ENCODE peak calls at places on chromosomes 2 and 18, in four cellular contexts. Y is endothelial cell of umbilical vein, D is K562, W is GM12878. U is an unnamed sample.

GRCh38 chr2:38716185-38716584 is 35.0 kb downstream of the SRSF7 start:
- DNase-seq in Y (no peak), D (no peak), W (no peak), U (peak)

GRCh38 chr2:128408349-128409305 is 90.0 kb upstream of the HS6ST1 start:
- DNase-seq in Y (peak), D (no peak), W (no peak), U (peak)

GRCh38 chr2:36438454-36438977 is 82.9 kb downstream of the CRIM1 start:
- DNase-seq in Y (peak), D (no peak), W (no peak), U (peak)

GRCh38 chr2:183244300-183244849 is 120.1 kb downstream of the NUP35 start:
- DNase-seq in Y (no peak), D (no peak), W (no peak), U (no peak)

GRCh38 chr2:118310016-118310877 is 222.0 kb downstream of the INSIG2 start:
- DNase-seq in Y (peak), D (peak), W (no peak), U (peak)

GRCh38 chr2:27901219-27901618 is 10.7 kb downstream of the BABAM2 start:
- DNase-seq in Y (no peak), D (no peak), W (no peak), U (peak)

GRCh38 chr18:75728621-75729020 is 301.1 kb upstream of the SMIM21 start:
- DNase-seq in Y (no peak), D (no peak), W (no peak), U (no peak)

GRCh38 chr2:238294393-238295143 is 6.2 kb upstream of the PER2 start:
- DNase-seq in Y (no peak), D (no peak), W (no peak), U (no peak)

GRCh38 chr2:168396131-168396530 is 59.9 kb upstream of the CERS6 start:
- DNase-seq in Y (no peak), D (no peak), W (no peak), U (peak)

GRCh38 chr2:215899111-215900074 is 114.0 kb downstream of the MREG start:
- DNase-seq in Y (no peak), D (no peak), W (no peak), U (peak)
- H3K9ac ChIP-seq in Y (no peak), D (no peak), W (no peak), U (no peak)

GRCh38 chr2:144834954-144835633 is 315.2 kb upstream of the ZEB2 start:
- DNase-seq in Y (peak), D (no peak), W (no peak), U (peak)
- H3K4me2 ChIP-seq in Y (peak), D (peak), W (no peak), U (peak)

DNA sequence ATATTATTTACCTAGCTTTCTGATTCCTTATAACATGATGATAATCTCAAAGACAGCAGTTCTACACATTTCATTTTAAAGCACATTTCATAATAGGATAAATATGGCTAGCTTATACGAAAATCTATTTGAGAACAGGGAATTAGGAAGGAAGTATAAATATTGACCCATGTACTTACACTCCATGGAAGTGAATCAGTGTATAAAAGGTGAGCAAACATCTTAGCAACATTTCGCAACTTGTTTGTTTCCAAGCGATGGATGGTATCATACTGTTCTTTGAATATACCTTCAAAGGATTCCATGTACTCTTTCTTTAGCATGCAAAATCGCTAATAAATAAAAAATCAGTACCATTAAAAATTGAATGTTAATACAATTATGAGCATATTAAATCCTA is 53.1 kb downstream of the CWC22 start:
- DNase-seq in Y (no peak), D (no peak), W (no peak), U (no peak)
- TF ChIP-seq FOS in Y (no peak), D (no peak), W (no peak), U (no peak)

GRCh38 chr18:46222093-46222492 is 117.9 kb downstream of the HAUS1 start:
- DNase-seq in Y (no peak), D (no peak), W (no peak), U (no peak)

GRCh38 chr18:46222710-46223360 is 118.7 kb downstream of the HAUS1 start:
- DNase-seq in Y (no peak), D (no peak), W (no peak), U (no peak)

GRCh38 chr18:46224181-46224775 is 120.1 kb downstream of the HAUS1 start:
- DNase-seq in Y (peak), D (no peak), W (no peak), U (no peak)

GRCh38 chr18:46226461-46226860 is 122.3 kb downstream of the HAUS1 start:
- DNase-seq in Y (no peak), D (no peak), W (no peak), U (peak)
- H3K9ac ChIP-seq in Y (no peak), D (no peak), W (no peak), U (no peak)

DNA sequence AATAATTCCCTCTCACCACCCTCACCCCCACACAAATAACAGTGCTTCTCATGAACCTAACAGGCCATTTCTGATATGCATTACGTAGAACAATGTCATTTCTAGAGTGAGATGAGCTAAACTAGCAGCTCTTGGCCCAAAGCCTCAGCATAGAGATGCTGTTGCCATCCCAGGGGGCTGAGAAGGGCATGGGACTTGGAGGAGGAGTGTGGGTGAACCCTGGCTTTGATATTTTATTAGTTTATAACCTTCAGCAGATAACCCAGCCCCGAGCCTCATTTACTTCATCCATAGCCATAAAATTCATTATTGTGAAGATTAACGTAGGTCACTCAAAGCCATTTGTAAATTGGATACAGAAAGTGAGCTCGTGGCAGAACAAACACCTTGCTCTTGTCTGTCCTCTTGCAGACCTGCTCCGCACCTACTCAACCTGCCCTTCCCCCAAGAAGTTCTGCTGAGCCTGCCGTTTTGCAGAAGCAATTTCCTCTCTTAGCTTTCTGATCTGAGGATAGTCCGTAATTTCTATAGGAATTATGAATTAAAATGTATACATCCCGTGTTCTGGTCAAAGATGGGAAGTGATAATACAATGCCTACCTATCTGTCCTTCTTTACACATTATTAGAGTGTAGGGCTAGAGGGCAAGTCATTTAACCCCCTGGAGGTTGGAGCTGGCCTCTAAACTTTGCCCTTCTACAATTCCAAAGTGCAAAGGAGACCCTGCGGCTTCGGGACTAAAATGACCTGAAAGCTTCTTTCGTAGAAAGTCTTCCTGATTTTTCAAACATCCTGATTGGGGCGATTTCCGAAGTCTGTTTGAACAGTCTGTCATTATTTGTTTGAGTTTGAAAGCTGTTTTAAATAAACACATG is 187.4 kb downstream of the BCL2 start:
- DNase-seq in Y (no peak), D (no peak), W (no peak), U (no peak)
- H3K4me2 ChIP-seq in Y (no peak), D (no peak), W (no peak), U (no peak)

DNA sequence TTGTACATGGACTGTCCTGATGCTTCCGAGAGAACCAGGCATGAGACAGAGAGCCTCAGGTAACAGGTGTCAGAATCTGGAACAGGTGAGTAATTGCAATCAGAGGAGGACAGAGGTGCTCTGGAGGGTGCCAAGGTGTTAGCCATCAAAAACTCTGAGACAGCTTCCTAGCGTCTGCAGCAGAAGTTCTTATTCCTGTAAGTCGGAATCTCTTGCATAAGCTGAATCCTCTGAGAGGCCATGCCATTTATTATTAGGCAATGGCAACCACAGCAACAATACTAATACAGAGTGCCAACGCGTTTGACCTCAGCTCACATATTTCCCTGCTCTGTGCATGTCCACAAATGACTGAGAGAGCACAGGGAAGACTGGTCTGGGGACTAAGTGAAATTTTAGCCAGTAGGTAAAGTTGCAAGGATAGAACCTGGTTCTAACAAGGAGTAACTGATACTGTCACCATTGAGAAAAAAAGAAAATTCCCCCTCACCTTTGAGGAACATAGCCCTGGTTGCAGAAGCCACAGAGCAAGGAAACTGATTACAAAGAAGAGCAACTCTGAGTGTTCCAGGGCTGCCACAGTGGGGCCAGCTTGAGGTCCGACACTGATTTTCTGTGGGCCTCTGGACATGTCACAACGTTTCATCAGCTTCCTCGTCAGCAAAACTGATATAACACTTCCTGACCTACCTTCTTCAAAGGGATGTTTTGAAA is 55.1 kb upstream of the ACSL3 start:
- DNase-seq in Y (no peak), D (no peak), W (no peak), U (no peak)
- TF ChIP-seq FOS in Y (no peak), D (no peak), W (no peak), U (no peak)

GRCh38 chr2:58428286-58428552 is 187.1 kb upstream of the FANCL start:
- DNase-seq in Y (no peak), D (peak), W (no peak), U (no peak)

GRCh38 chr2:58427572-58428285 is 186.6 kb upstream of the FANCL start:
- DNase-seq in Y (peak), D (no peak), W (no peak), U (peak)

GRCh38 chr2:58425368-58425767 is 184.2 kb upstream of the FANCL start:
- DNase-seq in Y (no peak), D (no peak), W (no peak), U (no peak)

GRCh38 chr2:58429285-58429874 is 188.3 kb upstream of the FANCL start:
- DNase-seq in Y (no peak), D (no peak), W (no peak), U (no peak)

GRCh38 chr2:58428553-58429284 is 187.6 kb upstream of the FANCL start:
- DNase-seq in Y (no peak), D (no peak), W (no peak), U (no peak)
- H3K9ac ChIP-seq in Y (no peak), D (no peak), W (no peak), U (no peak)

GRCh38 chr2:101147971-101148370 is 3.2 kb downstream of the TBC1D8 start:
- DNase-seq in Y (no peak), D (no peak), W (no peak), U (no peak)
- H3K4me2 ChIP-seq in Y (peak), D (no peak), W (no peak), U (no peak)

GRCh38 chr18:32019251-32019943 is 772 bp downstream of the RNF125 start:
- DNase-seq in Y (no peak), D (no peak), W (no peak), U (no peak)
- TF ChIP-seq FOS in Y (no peak), D (no peak), W (no peak), U (no peak)

GRCh38 chr2:215417400-215417951 is 18.4 kb downstream of the FN1 start:
- DNase-seq in Y (no peak), D (no peak), W (no peak), U (no peak)

GRCh38 chr2:215420471-215420935 is 15.4 kb downstream of the FN1 start:
- DNase-seq in Y (peak), D (no peak), W (no peak), U (no peak)

GRCh38 chr2:215418064-215418963 is 17.6 kb downstream of the FN1 start:
- DNase-seq in Y (no peak), D (no peak), W (no peak), U (no peak)

GRCh38 chr2:215419769-215420470 is 15.9 kb downstream of the FN1 start:
- DNase-seq in Y (no peak), D (no peak), W (no peak), U (no peak)

GRCh38 chr2:215419113-215419512 is 16.8 kb downstream of the FN1 start:
- DNase-seq in Y (no peak), D (no peak), W (no peak), U (no peak)
- H3K9ac ChIP-seq in Y (no peak), D (no peak), W (no peak), U (no peak)

U was measured in IMR-90.